ENCODE peak calls at places on chromosomes 4 and X, in five cellular contexts. V is H1, G is HepG2, Z is GM12878, Y is K562. F is an unnamed sample.

GRCh38 chr4:138222041-138222440 is 20.1 kb downstream of the SLC7A11 start:
- DNase-seq in G (no peak), V (no peak), Z (no peak), Y (no peak), F (no peak)

GRCh38 chrX:20265221-20265725 is 1.4 kb downstream of the RPS6KA3 start:
- DNase-seq in Y (peak; percentile 52), Z (no peak), V (peak; percentile 43), G (peak; percentile 31), F (peak; percentile 5)

GRCh38 chr4:3475041-3475712 is 12.1 kb downstream of the DOK7 start:
- DNase-seq in G (no peak), V (no peak), Y (no peak), Z (no peak), F (no peak)

GRCh38 chr4:113618205-113618604 is 143.3 kb downstream of the CAMK2D start:
- DNase-seq in G (no peak), Y (no peak), Z (no peak), V (no peak), F (no peak)

GRCh38 chr4:2269206-2269531 is 7.3 kb upstream of the MXD4 start:
- DNase-seq in Y (no peak), V (peak; percentile 63), G (no peak), Z (no peak), F (no peak)

GRCh38 chrX:78532363-78532762 is 126.8 kb downstream of the RTL3 start:
- DNase-seq in Z (no peak), G (no peak), V (no peak), Y (no peak), F (no peak)

GRCh38 chrX:105190252-105190853 is 30.1 kb downstream of the TEX13A start:
- DNase-seq in Y (peak; percentile 9), V (peak; percentile 50), G (no peak), Z (no peak), F (no peak)

GRCh38 chr4:83905952-83906351 is 370.0 kb downstream of the GPAT3 start:
- DNase-seq in V (peak; percentile 49), Y (no peak), G (peak; percentile 3), Z (no peak), F (no peak)

GRCh38 chr4:36230523-36230922 is 13.8 kb downstream of the ARAP2 start:
- DNase-seq in Y (no peak), V (no peak), Z (no peak), G (no peak), F (no peak)

GRCh38 chr4:154908168-154908567 is 127.1 kb downstream of the RBM46 start:
- DNase-seq in Z (no peak), V (no peak), G (no peak), Y (no peak), F (no peak)

GRCh38 chr4:11805837-11806236 is 377.1 kb upstream of the HS3ST1 start:
- DNase-seq in V (no peak), Y (no peak), G (no peak), Z (no peak), F (no peak)

GRCh38 chr4:150579591-150580234 is 2.2 kb upstream of the MAB21L2 start:
- DNase-seq in V (peak; percentile 72), Z (no peak), G (no peak), Y (no peak), F (no peak)

GRCh38 chr4:155854597-155855226 is 11.4 kb downstream of the ASIC5 start:
- DNase-seq in V (no peak), Z (no peak), G (no peak), Y (no peak), F (no peak)

GRCh38 chr4:1192091-1192492 is 19.7 kb upstream of the SPON2 start:
- DNase-seq in G (no peak), Z (no peak), V (no peak), Y (no peak), F (no peak)

GRCh38 chr4:30208731-30209435 is 511.3 kb upstream of the PCDH7 start:
- DNase-seq in Z (no peak), Y (no peak), V (no peak), G (no peak), F (no peak)

GRCh38 chrX:154348114-154348531 is 26.3 kb downstream of the FLNA start:
- DNase-seq in Y (no peak), V (no peak), G (no peak), Z (no peak), F (no peak)

GRCh38 chr4:122293374-122294365 is 85.1 kb upstream of the ADAD1 start:
- DNase-seq in V (no peak), Y (no peak), Z (no peak), G (no peak), F (no peak)

GRCh38 chr4:53688186-53688790 is 97.0 kb upstream of the LNX1 start:
- DNase-seq in G (no peak), Z (peak; percentile 76), Y (no peak), V (no peak), F (no peak)

GRCh38 chr4:97367878-97368277 is 775.4 kb downstream of the STPG2 start:
- DNase-seq in V (no peak), Z (no peak), G (no peak), Y (no peak), F (no peak)

GRCh38 chr4:8171941-8172924 is 13.6 kb upstream of the ABLIM2 start:
- DNase-seq in G (no peak), V (no peak), Z (peak; percentile 24), Y (no peak), F (peak; percentile 61)

GRCh38 chr4:139208404-139208945 is 31.5 kb upstream of the ELF2 start:
- DNase-seq in V (no peak), G (peak; percentile 16), Z (no peak), Y (no peak), F (no peak)

GRCh38 chr4:7448036-7448435 is 13.3 kb upstream of the PSAPL1 start:
- DNase-seq in V (no peak), Y (no peak), G (no peak), Z (no peak), F (no peak)

GRCh38 chr4:122636697-122637096 is 15.8 kb upstream of the IL21 start:
- DNase-seq in V (no peak), Z (no peak), Y (no peak), G (no peak), F (no peak)

GRCh38 chrX:128310912-128311311 is 258.7 kb upstream of the ACTRT1 start:
- DNase-seq in Z (no peak), G (no peak), Y (no peak), V (no peak), F (no peak)

GRCh38 chr4:186012071-186012470 is 56.9 kb upstream of the TLR3 start:
- DNase-seq in Z (no peak), V (peak; percentile 23), G (no peak), Y (no peak), F (no peak)

GRCh38 chrX:115233497-115234219 is at the start of gene LRCH2:
- DNase-seq in G (no peak), Y (no peak), Z (no peak), V (peak; percentile 55), F (no peak)

GRCh38 chr4:3276961-3277360 is 15.9 kb upstream of the RGS12 start:
- DNase-seq in G (no peak), Z (no peak), Y (no peak), V (peak; percentile 23), F (no peak)

GRCh38 chr4:117740736-117741135 is 293.6 kb upstream of the NDST3 start:
- DNase-seq in V (no peak), G (no peak), Y (no peak), Z (no peak), F (no peak)

GRCh38 chr4:144667500-144667899 is 21.5 kb downstream of the HHIP start:
- DNase-seq in G (no peak), Z (no peak), Y (no peak), V (no peak), F (no peak)

GRCh38 chr4:180960758-180961401 is 1282.3 kb upstream of the TENM3 start:
- DNase-seq in V (no peak), Y (no peak), Z (no peak), G (no peak), F (no peak)

GRCh38 chr4:62377700-62378099 is 1177.6 kb downstream of the ADGRL3 start:
- DNase-seq in G (no peak), V (no peak), Z (no peak), Y (no peak), F (no peak)

GRCh38 chr4:120826853-120827252 is 95.7 kb downstream of the PRDM5 start:
- DNase-seq in G (no peak), V (no peak), Z (no peak), Y (no peak), F (no peak)

GRCh38 chr4:98446499-98447375 is 185.6 kb downstream of the RAP1GDS1 start:
- DNase-seq in Z (peak; percentile 61), Y (no peak), V (no peak), G (no peak), F (no peak)
- TF ChIP-seq TAF1 in Z (no peak), Y (no peak), V (no peak), G (no peak), F (no peak)

DNA sequence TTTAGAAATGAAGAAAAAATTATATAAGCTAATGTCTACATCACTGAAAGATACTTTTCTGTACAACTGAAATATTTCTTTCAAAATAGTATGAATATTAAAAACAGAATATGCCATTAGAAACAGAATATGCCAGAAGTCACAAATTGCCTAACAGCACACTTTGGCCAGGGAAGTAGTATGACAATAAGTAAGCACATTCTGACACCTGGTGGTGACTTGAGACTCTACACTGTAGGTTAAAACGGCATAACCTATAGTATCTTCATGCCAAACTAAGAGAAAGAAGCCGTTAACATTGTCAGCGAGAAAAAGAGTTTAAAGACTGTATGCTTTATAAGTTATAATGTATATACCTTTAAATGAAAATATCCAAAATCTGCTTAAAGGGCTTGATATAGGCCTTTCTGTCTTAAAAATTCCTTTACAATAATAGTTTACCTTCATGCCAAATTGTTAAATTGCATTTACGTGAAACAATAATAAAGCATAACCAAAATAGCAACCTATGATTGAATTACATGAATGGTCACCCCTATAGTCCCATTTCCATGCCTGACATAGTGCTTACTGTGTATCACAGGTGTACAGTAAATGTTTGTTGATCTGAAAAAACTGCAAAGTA is 32.8 kb downstream of the FAM13A start:
- DNase-seq in G (peak; percentile 77), V (no peak), Y (peak; percentile 60), Z (peak; percentile 47), F (peak; percentile 13)
- TF ChIP-seq POLR2AphosphoS5 in G (no peak), V (no peak), Y (no peak), Z (no peak), F (no peak)

GRCh38 chr4:52126946-52127345 is 75.8 kb downstream of the SPATA18 start:
- DNase-seq in Z (no peak), G (no peak), Y (no peak), V (no peak), F (no peak)
- TF ChIP-seq TAF1 in Z (no peak), G (no peak), Y (no peak), V (no peak), F (no peak)

DNA sequence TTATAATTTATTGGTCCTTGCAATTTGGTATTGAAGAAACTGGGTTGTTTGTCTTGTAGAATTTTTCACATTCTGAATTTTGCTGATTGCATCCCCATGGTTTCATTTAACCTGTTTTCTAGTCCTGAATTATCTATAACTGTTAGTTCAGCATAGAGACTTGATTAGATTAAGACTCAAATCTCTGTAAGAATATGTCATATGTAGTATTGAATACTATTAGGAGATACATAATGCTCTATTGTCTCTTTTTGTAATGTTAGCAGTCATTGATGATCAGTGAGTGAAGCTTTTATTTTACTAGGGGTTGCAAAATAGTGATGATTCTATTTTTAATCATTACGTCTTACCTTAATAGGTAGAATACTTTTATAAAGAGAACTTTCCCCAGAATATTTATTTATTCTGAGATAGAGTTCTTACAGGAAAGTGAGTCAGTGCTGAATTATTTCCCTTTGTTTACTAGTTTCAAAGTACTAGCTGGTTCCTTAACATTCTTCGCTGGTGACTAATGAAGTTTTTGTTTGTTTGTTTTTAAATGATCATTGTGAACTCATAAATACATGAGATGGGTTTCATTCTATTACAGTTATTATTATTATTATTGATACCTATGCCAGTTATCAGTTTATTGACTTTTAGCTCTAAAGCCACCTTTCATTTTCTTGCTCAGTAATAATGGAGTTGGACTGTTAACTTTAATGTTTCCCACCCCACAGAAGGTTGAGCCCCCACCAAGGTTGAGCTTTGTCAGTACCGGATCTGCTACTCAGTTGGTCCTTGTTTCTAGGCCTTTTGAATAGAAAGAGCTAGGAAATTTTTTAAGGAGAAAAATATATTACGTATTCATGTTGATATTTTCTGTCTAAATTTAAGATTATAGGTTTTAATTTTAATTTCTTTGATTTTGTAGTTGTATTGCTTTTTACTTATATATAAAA is 102.3 kb downstream of the LARP1B start:
- DNase-seq in G (peak; percentile 66), Y (no peak), Z (no peak), V (no peak), F (no peak)
- TF ChIP-seq POLR2AphosphoS5 in G (no peak), Y (no peak), Z (no peak), V (no peak), F (no peak)